ENCODE peak calls at places on chromosomes 6 and 20, in six cellular contexts. D is A549, H is upper lobe of left lung, M is HepG2, J is GM12878, I is K562. V is an unnamed sample.

GRCh38 chr20:40603057-40603651 is 85.9 kb downstream of the MAFB start:
- ATAC-seq in D (no peak), H (no peak), M (no peak), J (no peak), I (no peak), V (no peak)

GRCh38 chr20:62319346-62319909 is 16.6 kb downstream of the ADRM1 start:
- ATAC-seq in D (no peak), H (peak; percentile 64), M (no peak), J (no peak), I (no peak), V (no peak)

GRCh38 chr6:31035862-31036497 is 25.7 kb downstream of the MUC22 start:
- ATAC-seq in D (no peak), H (no peak), M (no peak), J (no peak), I (no peak), V (no peak)

GRCh38 chr20:24546232-24546892 is 76.9 kb downstream of the SYNDIG1 start:
- ATAC-seq in D (no peak), H (no peak), M (no peak), J (no peak), I (no peak), V (no peak)

GRCh38 chr6:84017709-84018452 is 15.7 kb upstream of the MRAP2 start:
- ATAC-seq in D (no peak), H (no peak), M (no peak), J (peak; percentile 66), I (no peak), V (no peak)

GRCh38 chr6:15331143-15331542 is 85.3 kb downstream of the JARID2 start:
- ATAC-seq in D (no peak), H (no peak), M (peak; percentile 80), J (peak; percentile 55), I (no peak), V (no peak)

GRCh38 chr6:21360353-21360752 is 233.2 kb upstream of the SOX4 start:
- ATAC-seq in D (no peak), H (no peak), M (peak; percentile 56), J (peak; percentile 65), I (peak; percentile 67), V (no peak)

GRCh38 chr6:88290432-88290831 is 124.3 kb upstream of the CNR1 start:
- ATAC-seq in D (no peak), H (no peak), M (no peak), J (peak; percentile 61), I (no peak), V (no peak)

GRCh38 chr20:55271370-55271769 is 733.9 kb downstream of the CBLN4 start:
- ATAC-seq in D (no peak), H (no peak), M (no peak), J (no peak), I (no peak), V (no peak)

GRCh38 chr20:19976595-19977372 is 40.4 kb upstream of the NAA20 start:
- ATAC-seq in D (peak; percentile 81), H (peak; percentile 72), M (peak; percentile 82), J (peak; percentile 21), I (no peak), V (peak; percentile 52)

GRCh38 chr6:152552616-152553209 is 84.4 kb downstream of the SYNE1 start:
- ATAC-seq in D (peak; percentile 98), H (peak; percentile 93), M (peak; percentile 100), J (peak; percentile 99), I (peak; percentile 78), V (peak; percentile 87)

GRCh38 chr6:110714143-110714542 is 101.1 kb downstream of the CDK19 start:
- ATAC-seq in D (no peak), H (no peak), M (no peak), J (no peak), I (no peak), V (no peak)

GRCh38 chr6:141326426-141326825 is 806.3 kb upstream of the GJE1 start:
- ATAC-seq in D (peak; percentile 100), H (peak; percentile 95), M (no peak), J (peak; percentile 94), I (no peak), V (peak; percentile 93)

GRCh38 chr20:20102859-20103258 is 50.5 kb downstream of the CFAP61 start:
- ATAC-seq in D (no peak), H (no peak), M (no peak), J (no peak), I (no peak), V (no peak)

GRCh38 chr6:84150680-84151079 is 76.8 kb downstream of the CEP162 start:
- ATAC-seq in D (no peak), H (no peak), M (no peak), J (peak; percentile 80), I (no peak), V (no peak)

GRCh38 chr6:87670707-87671106 is 31.3 kb downstream of the AKIRIN2 start:
- ATAC-seq in D (peak; percentile 11), H (peak; percentile 25), M (peak; percentile 17), J (peak; percentile 23), I (no peak), V (no peak)

DNA sequence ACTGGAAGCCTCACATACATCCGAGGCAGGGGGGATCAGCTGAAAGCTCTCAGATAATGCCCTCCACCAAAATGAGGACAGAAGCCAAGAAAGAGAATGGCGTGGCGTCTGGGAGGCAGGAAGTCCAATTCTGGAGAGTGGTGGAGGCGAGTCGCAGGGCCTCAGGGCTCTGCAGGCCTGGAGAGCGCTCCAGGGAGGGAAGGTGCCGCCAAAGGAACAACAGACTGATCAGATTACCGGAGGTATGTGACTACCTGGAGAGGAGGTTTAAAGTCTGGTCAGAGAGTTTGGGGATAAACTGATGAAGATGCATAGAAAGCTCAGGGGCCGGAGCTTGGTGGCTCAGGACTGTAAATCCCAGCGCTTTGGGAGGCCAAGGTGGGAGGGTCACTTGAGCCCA is 11.2 kb upstream of the IP6K3 start:
- ATAC-seq in D (no peak), H (no peak), M (no peak), J (no peak), I (no peak), V (no peak)
- TF ChIP-seq EP300 in D (no peak), H (no peak), M (no peak), J (no peak), I (no peak), V (no peak)

GRCh38 chr20:34175072-34175471 is 63.0 kb upstream of the EIF2S2 start:
- ATAC-seq in D (no peak), H (no peak), M (peak; percentile 54), J (no peak), I (no peak), V (no peak)

GRCh38 chr20:34177060-34177459 is 64.2 kb upstream of the ASIP start:
- ATAC-seq in D (no peak), H (no peak), M (no peak), J (no peak), I (no peak), V (no peak)

GRCh38 chr20:34175879-34176278 is 63.8 kb upstream of the EIF2S2 start:
- ATAC-seq in D (no peak), H (no peak), M (no peak), J (no peak), I (no peak), V (no peak)

GRCh38 chr20:34172926-34173325 is 60.9 kb upstream of the EIF2S2 start:
- ATAC-seq in D (no peak), H (no peak), M (no peak), J (no peak), I (no peak), V (no peak)

DNA sequence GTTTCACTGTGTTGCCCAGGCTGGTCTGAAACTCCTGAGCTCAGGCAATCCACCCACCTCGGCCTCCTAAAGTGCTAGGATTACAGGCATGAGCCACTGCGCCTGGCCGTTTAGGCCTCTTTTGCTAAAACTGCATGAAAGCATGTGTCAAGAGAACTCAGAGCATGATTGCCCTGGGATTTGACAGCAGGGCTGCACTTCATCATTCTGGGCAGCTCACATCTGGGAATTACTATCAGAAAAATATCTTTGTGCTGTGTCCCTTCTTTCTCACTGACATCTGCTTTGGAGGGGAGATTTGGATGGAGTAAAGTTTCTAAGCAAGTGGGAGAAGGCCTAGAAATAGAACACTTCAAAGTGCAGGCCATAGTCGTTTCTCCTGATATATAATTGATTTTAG is 59.6 kb upstream of the EIF2S2 start:
- ATAC-seq in D (no peak), H (no peak), M (no peak), J (no peak), I (no peak), V (no peak)
- H3K27ac ChIP-seq in D (no peak overlapping the region), H (no peak overlapping the region), M (no peak overlapping the region), J (no peak overlapping the region), I (no peak overlapping the region), V (no peak overlapping the region)

DNA sequence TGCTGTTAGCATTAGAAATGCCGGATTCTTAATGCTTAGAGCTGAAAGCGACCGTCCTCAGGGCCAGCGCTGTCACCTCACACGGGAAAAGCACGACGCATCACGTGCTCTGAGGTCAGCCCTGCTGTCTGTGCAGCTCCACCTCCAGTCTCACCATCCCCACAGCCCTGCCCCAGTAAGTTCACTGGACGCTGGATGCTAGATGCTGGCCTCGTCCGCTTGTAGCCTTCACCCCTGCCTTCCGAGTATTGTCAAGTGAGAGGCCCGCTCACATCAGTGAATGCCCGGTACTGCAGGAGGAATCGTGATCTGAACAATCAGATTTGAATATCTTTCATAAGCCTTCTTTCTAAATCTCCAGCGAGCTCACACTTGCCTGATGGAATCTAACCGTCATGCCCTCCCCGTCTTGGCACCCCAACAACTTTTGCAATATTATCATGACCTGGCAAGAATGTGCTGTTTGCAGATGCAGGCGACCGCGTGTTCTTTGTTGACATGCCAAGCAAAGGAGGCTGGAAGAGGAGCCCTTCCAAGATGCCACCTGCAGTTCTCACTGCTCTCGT is 64.9 kb downstream of the DLL1 start:
- ATAC-seq in D (no peak), H (no peak), M (no peak), J (no peak), I (peak; percentile 23), V (no peak)
- TF ChIP-seq EP300 in D (no peak), H (no peak), M (no peak), J (no peak), I (no peak), V (no peak)

DNA sequence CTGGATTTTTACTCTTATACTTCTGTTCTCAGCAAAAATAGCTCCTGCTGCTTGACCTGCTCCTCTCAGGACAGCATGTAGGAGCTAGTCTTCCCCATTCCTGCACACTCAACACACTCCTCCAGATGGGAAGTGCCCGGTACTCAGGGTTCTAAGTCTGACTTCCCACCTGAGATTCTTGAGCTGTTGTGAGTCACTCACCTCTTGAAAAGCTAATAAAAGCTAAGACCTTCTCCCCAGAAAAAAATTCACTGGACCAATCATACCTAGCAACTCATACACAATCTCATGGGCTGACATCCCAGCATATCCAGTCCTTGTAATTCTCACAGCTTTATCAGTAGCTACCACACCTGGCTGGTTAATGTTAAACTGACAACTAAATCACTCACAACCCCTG is 53.5 kb downstream of the TRPC4AP start:
- ATAC-seq in D (no peak), H (peak; percentile 64), M (no peak), J (no peak), I (peak; percentile 42), V (no peak)
- H3K27ac ChIP-seq in D (no peak overlapping the region), H (peak overlapping the region; percentile 38), M (no peak overlapping the region), J (no peak overlapping the region), I (no peak overlapping the region), V (no peak overlapping the region)

GRCh38 chr6:29649701-29650673 is 6.9 kb upstream of the MOG start:
- ATAC-seq in D (peak; percentile 94), H (peak; percentile 98), M (peak; percentile 96), J (peak; percentile 97), I (peak; percentile 99), V (peak; percentile 99)
- TF ChIP-seq EP300 in D (no peak), H (no peak), M (no peak), J (peak; percentile 17), I (no peak), V (no peak)

GRCh38 chr6:37077459-37078296 is 72.2 kb downstream of the FGD2 start:
- ATAC-seq in D (no peak), H (peak; percentile 92), M (no peak), J (no peak), I (no peak), V (peak; percentile 92)
- H3K27ac ChIP-seq in D (peak overlapping the region; percentile 36), H (no peak overlapping the region), M (no peak overlapping the region), J (no peak overlapping the region), I (no peak overlapping the region), V (no peak overlapping the region)